ENCODE peak calls at places on chromosomes 16 and 17, in six cellular contexts. One of them, this sample, is unnamed.
A peak's percentile ranks its signal among the peaks of the same experiment; 100 is the strongest.

GRCh38 chr17:31472137-31472536 is 80.7 kb downstream of the RAB11FIP4 start:
- DNase-seq in K562: peak; percentile 47
- DNase-seq in H1: no peak
- DNase-seq in GM12892: no peak
- DNase-seq in GM12878: no peak
- DNase-seq in HepG2: peak; percentile 75
- DNase-seq in this sample: no peak

GRCh38 chr17:76270127-76270592 is 5.0 kb downstream of the UBALD2 start:
- DNase-seq in K562: peak; percentile 82
- DNase-seq in H1: no peak
- DNase-seq in GM12892: no peak
- DNase-seq in GM12878: no peak
- DNase-seq in HepG2: no peak
- DNase-seq in this sample: no peak

GRCh38 chr16:85269165-85269564 is 156.9 kb upstream of the CIBAR2 start:
- DNase-seq in K562: no peak
- DNase-seq in H1: no peak
- DNase-seq in GM12892: no peak
- DNase-seq in GM12878: no peak
- DNase-seq in HepG2: no peak
- DNase-seq in this sample: no peak

GRCh38 chr17:63999680-64000531 is 1.8 kb downstream of the PRR29 start:
- DNase-seq in K562: peak; percentile 6
- DNase-seq in H1: no peak
- DNase-seq in GM12892: no peak
- DNase-seq in GM12878: no peak
- DNase-seq in HepG2: no peak
- DNase-seq in this sample: no peak

GRCh38 chr16:77951788-77952187 is 70.6 kb upstream of the CLEC3A start:
- DNase-seq in K562: peak; percentile 23
- DNase-seq in H1: no peak
- DNase-seq in GM12892: no peak
- DNase-seq in GM12878: peak; percentile 21
- DNase-seq in HepG2: peak; percentile 50
- DNase-seq in this sample: peak; percentile 20

GRCh38 chr17:18970582-18971480 is 18.9 kb downstream of the SLC5A10 start:
- DNase-seq in K562: no peak
- DNase-seq in H1: no peak
- DNase-seq in GM12892: no peak
- DNase-seq in GM12878: no peak
- DNase-seq in HepG2: no peak
- DNase-seq in this sample: no peak

GRCh38 chr17:49572226-49572625 is 3.4 kb upstream of the NXPH3 start:
- DNase-seq in K562: no peak
- DNase-seq in H1: no peak
- DNase-seq in GM12892: no peak
- DNase-seq in GM12878: no peak
- DNase-seq in HepG2: no peak
- DNase-seq in this sample: no peak

GRCh38 chr16:12470311-12471229 is 333.1 kb downstream of the CPPED1 start:
- DNase-seq in K562: no peak
- DNase-seq in H1: no peak
- DNase-seq in GM12892: no peak
- DNase-seq in GM12878: no peak
- DNase-seq in HepG2: no peak
- DNase-seq in this sample: no peak

GRCh38 chr17:77449908-77450741 is 309.4 kb downstream of the SEC14L1 start:
- DNase-seq in K562: peak; percentile 83
- DNase-seq in H1: no peak
- DNase-seq in GM12892: no peak
- DNase-seq in GM12878: no peak
- DNase-seq in HepG2: peak; percentile 92
- DNase-seq in this sample: no peak

GRCh38 chr17:17035920-17036319 is 6.3 kb upstream of the MPRIP start:
- DNase-seq in K562: no peak
- DNase-seq in H1: no peak
- DNase-seq in GM12892: no peak
- DNase-seq in GM12878: no peak
- DNase-seq in HepG2: no peak
- DNase-seq in this sample: no peak

GRCh38 chr17:31535581-31535981 is 144.1 kb downstream of the RAB11FIP4 start:
- DNase-seq in K562: no peak
- DNase-seq in H1: no peak
- DNase-seq in GM12892: peak; percentile 81
- DNase-seq in GM12878: peak; percentile 63
- DNase-seq in HepG2: no peak
- DNase-seq in this sample: peak; percentile 70

GRCh38 chr17:39939031-39939430 is 11.5 kb downstream of the LRRC3C start:
- DNase-seq in K562: no peak
- DNase-seq in H1: no peak
- DNase-seq in GM12892: no peak
- DNase-seq in GM12878: no peak
- DNase-seq in HepG2: no peak
- DNase-seq in this sample: no peak

GRCh38 chr17:28145348-28145747 is 102.9 kb downstream of the NLK start:
- DNase-seq in K562: no peak
- DNase-seq in H1: no peak
- DNase-seq in GM12892: no peak
- DNase-seq in GM12878: no peak
- DNase-seq in HepG2: no peak
- DNase-seq in this sample: no peak

GRCh38 chr17:64386412-64387144 is 4.1 kb downstream of the PECAM1 start:
- DNase-seq in K562: no peak
- DNase-seq in H1: no peak
- DNase-seq in GM12892: no peak
- DNase-seq in GM12878: no peak
- DNase-seq in HepG2: peak; percentile 58
- DNase-seq in this sample: no peak

GRCh38 chr17:58279016-58279671 is 1.6 kb downstream of the MPO start:
- DNase-seq in K562: peak; percentile 47
- DNase-seq in H1: no peak
- DNase-seq in GM12892: no peak
- DNase-seq in GM12878: no peak
- DNase-seq in HepG2: no peak
- DNase-seq in this sample: no peak

GRCh38 chr16:88502371-88502770 is 49.3 kb downstream of the ZFPM1 start:
- DNase-seq in K562: no peak
- DNase-seq in H1: no peak
- DNase-seq in GM12892: no peak
- DNase-seq in GM12878: no peak
- DNase-seq in HepG2: no peak
- DNase-seq in this sample: no peak

GRCh38 chr16:72198021-72198420 is 26.1 kb upstream of the PMFBP1 start:
- DNase-seq in K562: no peak
- DNase-seq in H1: no peak
- DNase-seq in GM12892: no peak
- DNase-seq in GM12878: no peak
- DNase-seq in HepG2: no peak
- DNase-seq in this sample: no peak

GRCh38 chr17:41254861-41255260 is 323 bp upstream of the KRTAP9-9 start:
- DNase-seq in K562: peak; percentile 0
- DNase-seq in H1: no peak
- DNase-seq in GM12892: no peak
- DNase-seq in GM12878: no peak
- DNase-seq in HepG2: no peak
- DNase-seq in this sample: no peak

GRCh38 chr16:89471225-89471624 is 19.1 kb downstream of the ANKRD11 start:
- DNase-seq in K562: no peak
- DNase-seq in H1: no peak
- DNase-seq in GM12892: no peak
- DNase-seq in GM12878: no peak
- DNase-seq in HepG2: no peak
- DNase-seq in this sample: no peak

GRCh38 chr17:15966183-15966878 is 21.4 kb downstream of the ADORA2B start:
- DNase-seq in K562: no peak
- DNase-seq in H1: no peak
- DNase-seq in GM12892: no peak
- DNase-seq in GM12878: no peak
- DNase-seq in HepG2: peak; percentile 90
- DNase-seq in this sample: no peak

GRCh38 chr16:89761304-89761922 is 40.1 kb downstream of the ZNF276 start:
- DNase-seq in K562: no peak
- DNase-seq in H1: no peak
- DNase-seq in GM12892: no peak
- DNase-seq in GM12878: no peak
- DNase-seq in HepG2: no peak
- DNase-seq in this sample: no peak

GRCh38 chr17:4858880-4859260 is 25.7 kb downstream of the MINK1 start:
- DNase-seq in K562: no peak
- DNase-seq in H1: no peak
- DNase-seq in GM12892: no peak
- DNase-seq in GM12878: no peak
- DNase-seq in HepG2: no peak
- DNase-seq in this sample: no peak

GRCh38 chr17:728911-729310 is 3.5 kb upstream of the TLCD3A start:
- DNase-seq in K562: no peak
- DNase-seq in H1: no peak
- DNase-seq in GM12892: no peak
- DNase-seq in GM12878: no peak
- DNase-seq in HepG2: no peak
- DNase-seq in this sample: no peak

GRCh38 chr16:31453255-31454204 is 5.8 kb upstream of the ARMC5 start:
- DNase-seq in K562: peak; percentile 41
- DNase-seq in H1: no peak
- DNase-seq in GM12892: no peak
- DNase-seq in GM12878: no peak
- DNase-seq in HepG2: peak; percentile 75
- DNase-seq in this sample: no peak

GRCh38 chr17:29347831-29348281 is 42.3 kb upstream of the TAOK1 start:
- DNase-seq in K562: no peak
- DNase-seq in H1: no peak
- DNase-seq in GM12892: no peak
- DNase-seq in GM12878: no peak
- DNase-seq in HepG2: no peak
- DNase-seq in this sample: no peak

GRCh38 chr17:77526728-77527355 is 386.1 kb downstream of the SEC14L1 start:
- DNase-seq in K562: no peak
- DNase-seq in H1: no peak
- DNase-seq in GM12892: no peak
- DNase-seq in GM12878: no peak
- DNase-seq in HepG2: no peak
- DNase-seq in this sample: no peak

GRCh38 chr17:61452301-61453290 is at the start of gene TBX4:
- DNase-seq in K562: no peak
- DNase-seq in H1: no peak
- DNase-seq in GM12892: no peak
- DNase-seq in GM12878: no peak
- DNase-seq in HepG2: no peak
- DNase-seq in this sample: no peak

GRCh38 chr17:34567665-34568064 is 11.7 kb upstream of the TMEM132E start:
- DNase-seq in K562: no peak
- DNase-seq in H1: no peak
- DNase-seq in GM12892: no peak
- DNase-seq in GM12878: no peak
- DNase-seq in HepG2: peak; percentile 40
- DNase-seq in this sample: no peak

GRCh38 chr17:80795090-80795609 is 196.5 kb upstream of the CHMP6 start:
- DNase-seq in K562: no peak
- DNase-seq in H1: no peak
- DNase-seq in GM12892: no peak
- DNase-seq in GM12878: no peak
- DNase-seq in HepG2: no peak
- DNase-seq in this sample: no peak

GRCh38 chr16:6946106-6946505 is 386.5 kb upstream of the RBFOX1 start:
- DNase-seq in K562: no peak
- DNase-seq in H1: no peak
- DNase-seq in GM12892: no peak
- DNase-seq in GM12878: no peak
- DNase-seq in HepG2: no peak
- DNase-seq in this sample: no peak
- TF ChIP-seq TAF1 in K562: no peak
- TF ChIP-seq TAF1 in H1: no peak
- TF ChIP-seq TAF1 in GM12892: no peak
- TF ChIP-seq TAF1 in GM12878: no peak
- TF ChIP-seq TAF1 in HepG2: no peak
- TF ChIP-seq TAF1 in this sample: no peak

DNA sequence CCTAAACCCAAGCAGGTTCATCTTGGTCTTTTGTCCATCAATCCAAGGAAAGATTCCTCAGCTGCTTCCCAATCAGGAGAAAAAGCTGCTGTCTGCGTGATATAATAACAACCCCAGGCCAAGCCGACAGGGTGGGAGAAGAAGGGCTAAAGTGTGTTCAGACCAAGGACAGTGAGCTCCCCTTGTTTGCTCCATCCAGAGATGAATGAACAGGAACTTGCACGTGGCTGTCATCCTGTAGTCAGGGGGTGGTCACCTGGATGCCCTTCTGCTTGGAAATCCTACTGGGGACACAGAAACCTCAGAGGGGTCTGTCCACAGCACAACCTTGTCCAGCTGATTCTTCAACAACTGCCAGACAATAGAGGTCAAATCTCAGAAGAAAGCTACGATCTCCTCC is 414.5 kb downstream of the SOX9 start:
- DNase-seq in K562: no peak
- DNase-seq in H1: no peak
- DNase-seq in GM12892: no peak
- DNase-seq in GM12878: no peak
- DNase-seq in HepG2: no peak
- DNase-seq in this sample: no peak
- TF ChIP-seq POLR2AphosphoS5 in K562: no peak
- TF ChIP-seq POLR2AphosphoS5 in H1: no peak
- TF ChIP-seq POLR2AphosphoS5 in GM12892: no peak
- TF ChIP-seq POLR2AphosphoS5 in GM12878: no peak
- TF ChIP-seq POLR2AphosphoS5 in HepG2: no peak
- TF ChIP-seq POLR2AphosphoS5 in this sample: no peak

GRCh38 chr16:27245276-27246231 is 23.0 kb downstream of the NSMCE1 start:
- DNase-seq in K562: peak; percentile 48
- DNase-seq in H1: no peak
- DNase-seq in GM12892: no peak
- DNase-seq in GM12878: no peak
- DNase-seq in HepG2: no peak
- DNase-seq in this sample: no peak
- TF ChIP-seq POLR2A in K562: no peak
- TF ChIP-seq POLR2A in H1: no peak
- TF ChIP-seq POLR2A in GM12892: no peak
- TF ChIP-seq POLR2A in GM12878: no peak
- TF ChIP-seq POLR2A in HepG2: no peak
- TF ChIP-seq POLR2A in this sample: no peak

GRCh38 chr16:53502331-53503269 is at the start of gene AKTIP:
- DNase-seq in K562: peak; percentile 55
- DNase-seq in H1: no peak
- DNase-seq in GM12892: no peak
- DNase-seq in GM12878: no peak
- DNase-seq in HepG2: no peak
- DNase-seq in this sample: peak; percentile 49

GRCh38 chr16:53503270-53503911 is 382 bp upstream of the AKTIP start:
- DNase-seq in K562: peak; percentile 98
- DNase-seq in H1: peak; percentile 100
- DNase-seq in GM12892: peak; percentile 93
- DNase-seq in GM12878: peak; percentile 99
- DNase-seq in HepG2: peak; percentile 100
- DNase-seq in this sample: peak; percentile 92

GRCh38 chr16:53504665-53505064 is 1.7 kb upstream of the AKTIP start:
- DNase-seq in K562: no peak
- DNase-seq in H1: no peak
- DNase-seq in GM12892: no peak
- DNase-seq in GM12878: no peak
- DNase-seq in HepG2: no peak
- DNase-seq in this sample: no peak

GRCh38 chr16:53506254-53506653 is 3.2 kb upstream of the AKTIP start:
- DNase-seq in K562: no peak
- DNase-seq in H1: no peak
- DNase-seq in GM12892: no peak
- DNase-seq in GM12878: no peak
- DNase-seq in HepG2: no peak
- DNase-seq in this sample: no peak

GRCh38 chr16:53504161-53504663 is 1.2 kb upstream of the AKTIP start:
- DNase-seq in K562: no peak
- DNase-seq in H1: no peak
- DNase-seq in GM12892: no peak
- DNase-seq in GM12878: no peak
- DNase-seq in HepG2: no peak
- DNase-seq in this sample: no peak
- TF ChIP-seq TAF1 in K562: no peak
- TF ChIP-seq TAF1 in H1: peak; percentile 5
- TF ChIP-seq TAF1 in GM12892: no peak
- TF ChIP-seq TAF1 in GM12878: no peak
- TF ChIP-seq TAF1 in HepG2: no peak
- TF ChIP-seq TAF1 in this sample: no peak